ENCODE peak calls at places on chromosomes 5 and 9, in four cellular contexts. One of them, this sample, is unnamed.

GRCh38 chr9:114380988-114381387 is 6.8 kb downstream of the AKNA start:
- DNase-seq in IMR-90: no peak
- DNase-seq in body of pancreas: no peak
- DNase-seq in vagina: no peak
- DNase-seq in this sample: no peak

GRCh38 chr9:6711403-6711802 is 46.4 kb upstream of the KDM4C start:
- DNase-seq in IMR-90: peak; percentile 67
- DNase-seq in vagina: no peak
- DNase-seq in body of pancreas: no peak
- DNase-seq in this sample: no peak

GRCh38 chr9:2681981-2682380 is 35.3 kb upstream of the KCNV2 start:
- DNase-seq in body of pancreas: no peak
- DNase-seq in IMR-90: no peak
- DNase-seq in vagina: no peak
- DNase-seq in this sample: no peak

GRCh38 chr9:121768416-121769015 is 117.1 kb downstream of the DAB2IP start:
- DNase-seq in body of pancreas: peak; percentile 3
- DNase-seq in vagina: no peak
- DNase-seq in IMR-90: no peak
- DNase-seq in this sample: no peak

GRCh38 chr5:39423331-39423751 is 1.4 kb downstream of the DAB2 start:
- DNase-seq in body of pancreas: no peak
- DNase-seq in IMR-90: no peak
- DNase-seq in vagina: no peak
- DNase-seq in this sample: no peak

GRCh38 chr5:14741721-14742426 is 77.4 kb downstream of the OTULIN start:
- DNase-seq in vagina: no peak
- DNase-seq in body of pancreas: no peak
- DNase-seq in IMR-90: no peak
- DNase-seq in this sample: no peak

GRCh38 chr5:94017579-94017978 is 276.2 kb upstream of the POU5F2 start:
- DNase-seq in vagina: no peak
- DNase-seq in IMR-90: peak; percentile 52
- DNase-seq in body of pancreas: no peak
- DNase-seq in this sample: no peak

GRCh38 chr9:3337515-3337914 is 188.3 kb downstream of the RFX3 start:
- DNase-seq in body of pancreas: no peak
- DNase-seq in IMR-90: peak; percentile 79
- DNase-seq in vagina: no peak
- DNase-seq in this sample: peak; percentile 50

GRCh38 chr5:10485142-10485795 is 43.6 kb downstream of the ROPN1L start:
- DNase-seq in vagina: no peak
- DNase-seq in IMR-90: peak; percentile 96
- DNase-seq in body of pancreas: no peak
- DNase-seq in this sample: peak; percentile 97

GRCh38 chr9:91408475-91408874 is 15.2 kb downstream of the NFIL3 start:
- DNase-seq in body of pancreas: no peak
- DNase-seq in IMR-90: peak; percentile 74
- DNase-seq in vagina: no peak
- DNase-seq in this sample: no peak

GRCh38 chr9:37972346-37972745 is 68.4 kb upstream of the SLC25A51 start:
- DNase-seq in body of pancreas: peak; percentile 46
- DNase-seq in IMR-90: peak; percentile 53
- DNase-seq in vagina: no peak
- DNase-seq in this sample: no peak

GRCh38 chr5:134590992-134591659 is 41.5 kb downstream of the SAR1B start:
- DNase-seq in vagina: no peak
- DNase-seq in body of pancreas: no peak
- DNase-seq in IMR-90: no peak
- DNase-seq in this sample: no peak

GRCh38 chr9:8679405-8679951 is 879.9 kb upstream of the DMAC1 start:
- DNase-seq in body of pancreas: no peak
- DNase-seq in vagina: no peak
- DNase-seq in IMR-90: no peak
- DNase-seq in this sample: no peak

GRCh38 chr5:127867006-127867788 is 164.0 kb downstream of the CCDC192 start:
- DNase-seq in vagina: no peak
- DNase-seq in IMR-90: no peak
- DNase-seq in body of pancreas: no peak
- DNase-seq in this sample: no peak

GRCh38 chr5:39691993-39692392 is 267.2 kb upstream of the DAB2 start:
- DNase-seq in body of pancreas: no peak
- DNase-seq in IMR-90: no peak
- DNase-seq in vagina: no peak
- DNase-seq in this sample: no peak

GRCh38 chr5:8685704-8686103 is 816.8 kb downstream of the MTRR start:
- DNase-seq in body of pancreas: no peak
- DNase-seq in IMR-90: no peak
- DNase-seq in vagina: no peak
- DNase-seq in this sample: no peak

GRCh38 chr9:136611606-136612005 is 51.1 kb upstream of the EGFL7 start:
- DNase-seq in IMR-90: no peak
- DNase-seq in vagina: no peak
- DNase-seq in body of pancreas: no peak
- DNase-seq in this sample: no peak

GRCh38 chr9:6506571-6506970 is 93.6 kb downstream of the UHRF2 start:
- DNase-seq in body of pancreas: no peak
- DNase-seq in IMR-90: peak; percentile 48
- DNase-seq in vagina: no peak
- DNase-seq in this sample: no peak

GRCh38 chr5:78360674-78361225 is 333 bp downstream of the SCAMP1 start:
- DNase-seq in body of pancreas: peak; percentile 70
- DNase-seq in IMR-90: no peak
- DNase-seq in vagina: no peak
- DNase-seq in this sample: peak; percentile 51

GRCh38 chr9:135503371-135504261 is 3.1 kb downstream of the MRPS2 start:
- DNase-seq in body of pancreas: no peak
- DNase-seq in IMR-90: no peak
- DNase-seq in vagina: no peak
- DNase-seq in this sample: no peak

GRCh38 chr9:114518599-114519022 is 13.3 kb upstream of the WHRN start:
- DNase-seq in body of pancreas: no peak
- DNase-seq in IMR-90: no peak
- DNase-seq in vagina: no peak
- DNase-seq in this sample: no peak

GRCh38 chr9:89663264-89663970 is 58.6 kb downstream of the GADD45G start:
- DNase-seq in body of pancreas: no peak
- DNase-seq in vagina: no peak
- DNase-seq in IMR-90: no peak
- DNase-seq in this sample: no peak

GRCh38 chr5:81606150-81606549 is 144.7 kb downstream of the SSBP2 start:
- DNase-seq in body of pancreas: no peak
- DNase-seq in vagina: no peak
- DNase-seq in IMR-90: no peak
- DNase-seq in this sample: no peak

GRCh38 chr9:114224247-114224610 is 68.9 kb downstream of the COL27A1 start:
- DNase-seq in vagina: no peak
- DNase-seq in IMR-90: peak; percentile 72
- DNase-seq in body of pancreas: no peak
- DNase-seq in this sample: no peak

GRCh38 chr5:158485604-158486081 is 614.1 kb downstream of the EBF1 start:
- DNase-seq in IMR-90: no peak
- DNase-seq in vagina: no peak
- DNase-seq in body of pancreas: no peak
- DNase-seq in this sample: peak; percentile 45

GRCh38 chr5:39624268-39624886 is 199.6 kb upstream of the DAB2 start:
- DNase-seq in body of pancreas: peak; percentile 71
- DNase-seq in IMR-90: peak; percentile 8
- DNase-seq in vagina: no peak
- DNase-seq in this sample: no peak

GRCh38 chr5:56451742-56452141 is 218.6 kb upstream of the ANKRD55 start:
- DNase-seq in vagina: no peak
- DNase-seq in body of pancreas: no peak
- DNase-seq in IMR-90: no peak
- DNase-seq in this sample: no peak

DNA sequence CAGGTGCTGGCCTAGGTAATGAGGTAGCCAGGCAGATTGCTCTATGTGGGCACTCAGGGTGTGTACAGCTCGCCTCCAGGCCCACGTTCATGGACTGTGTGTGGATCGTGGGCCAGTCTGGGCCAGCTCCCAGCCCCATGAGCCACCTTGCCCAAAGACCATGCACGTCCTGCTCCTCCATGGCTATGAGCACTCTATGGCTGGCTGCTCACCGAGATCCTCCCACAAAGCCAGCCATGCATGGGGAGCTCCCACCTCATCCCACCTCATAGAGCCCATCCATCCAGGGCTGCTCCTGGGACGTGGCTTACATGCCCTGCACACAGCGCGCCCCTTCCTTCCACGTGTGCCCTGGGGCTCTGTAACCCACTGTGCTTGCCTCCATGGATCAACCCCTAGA is 262.5 kb upstream of the IRX1 start:
- DNase-seq in body of pancreas: no peak
- DNase-seq in vagina: no peak
- DNase-seq in IMR-90: no peak
- DNase-seq in this sample: no peak
- H3K9me3 ChIP-seq in body of pancreas: no peaks in the 10 kb centered on the region
- H3K9me3 ChIP-seq in vagina: no peaks in the 10 kb centered on the region
- H3K9me3 ChIP-seq in IMR-90: peaks cover 37% of the 10 kb centered on the region
- H3K9me3 ChIP-seq in this sample: no peaks in the 10 kb centered on the region

GRCh38 chr9:34546834-34547827 is 24.3 kb upstream of the ENHO start:
- DNase-seq in vagina: no peak
- DNase-seq in IMR-90: peak; percentile 70
- DNase-seq in body of pancreas: peak; percentile 65
- DNase-seq in this sample: peak; percentile 86

GRCh38 chr9:34550016-34550680 is 27.4 kb upstream of the ENHO start:
- DNase-seq in IMR-90: no peak
- DNase-seq in vagina: no peak
- DNase-seq in body of pancreas: no peak
- DNase-seq in this sample: no peak

GRCh38 chr9:34546102-34546833 is 23.5 kb upstream of the ENHO start:
- DNase-seq in IMR-90: no peak
- DNase-seq in vagina: no peak
- DNase-seq in body of pancreas: no peak
- DNase-seq in this sample: no peak

GRCh38 chr9:34549407-34549732 is 26.6 kb upstream of the ENHO start:
- DNase-seq in body of pancreas: no peak
- DNase-seq in vagina: no peak
- DNase-seq in IMR-90: no peak
- DNase-seq in this sample: no peak

GRCh38 chr9:34547960-34548603 is 25.3 kb upstream of the ENHO start:
- DNase-seq in body of pancreas: peak; percentile 91
- DNase-seq in vagina: no peak
- DNase-seq in IMR-90: peak; percentile 51
- DNase-seq in this sample: peak; percentile 93
- TF ChIP-seq CTCF in body of pancreas: peak; percentile 91
- TF ChIP-seq CTCF in vagina: peak; percentile 68
- TF ChIP-seq CTCF in IMR-90: peak; percentile 95
- TF ChIP-seq CTCF in this sample: peak; percentile 91

GRCh38 chr5:140791111-140791510 is 3.5 kb upstream of the PCDHA2 start:
- DNase-seq in vagina: no peak
- DNase-seq in IMR-90: no peak
- DNase-seq in body of pancreas: no peak
- DNase-seq in this sample: no peak

GRCh38 chr5:140780512-140780911 is 5.4 kb upstream of the PCDHA1 start:
- DNase-seq in body of pancreas: no peak
- DNase-seq in vagina: no peak
- DNase-seq in IMR-90: no peak
- DNase-seq in this sample: no peak

GRCh38 chr5:140785905-140786686 is at the start of gene PCDHA1:
- DNase-seq in IMR-90: no peak
- DNase-seq in vagina: no peak
- DNase-seq in body of pancreas: no peak
- DNase-seq in this sample: peak; percentile 32
- H3K9me3 ChIP-seq in IMR-90: peaks cover 35% of the 10 kb centered on the region
- H3K9me3 ChIP-seq in vagina: peaks cover 15% of the 10 kb centered on the region
- H3K9me3 ChIP-seq in body of pancreas: peaks cover 57% of the 10 kb centered on the region
- H3K9me3 ChIP-seq in this sample: no peaks in the 10 kb centered on the region

DNA sequence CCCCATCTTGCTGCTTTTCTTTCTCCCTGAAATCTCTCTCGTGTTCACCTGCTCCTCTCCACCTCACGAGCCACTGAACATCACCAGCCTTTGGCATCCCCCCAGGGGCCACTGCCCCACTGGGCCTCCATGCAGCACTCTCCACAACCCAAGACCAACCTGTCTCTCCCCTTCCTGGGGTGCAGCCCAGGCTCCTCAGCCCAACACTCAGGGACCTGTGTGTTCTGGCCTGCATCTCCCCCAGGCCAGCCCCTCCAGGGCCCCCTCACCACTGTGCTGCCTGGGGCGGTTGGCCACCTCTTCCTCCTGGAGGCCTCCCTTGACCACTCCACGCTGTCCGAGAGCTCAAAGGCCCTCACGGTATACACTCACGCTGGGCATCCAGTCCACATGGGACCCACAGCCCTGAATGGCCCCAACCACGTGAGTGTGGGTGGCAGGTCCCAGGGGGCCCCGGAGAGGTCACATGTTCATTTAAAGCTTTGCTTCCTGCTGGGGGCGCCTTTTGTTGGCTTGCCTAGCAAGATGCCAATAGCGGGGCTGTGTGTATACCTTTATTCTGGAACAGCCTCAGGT is 453 bp upstream of the DOK3 start:
- DNase-seq in vagina: no peak
- DNase-seq in body of pancreas: no peak
- DNase-seq in IMR-90: no peak
- DNase-seq in this sample: peak; percentile 30
- TF ChIP-seq CTCF in vagina: no peak
- TF ChIP-seq CTCF in body of pancreas: no peak
- TF ChIP-seq CTCF in IMR-90: no peak
- TF ChIP-seq CTCF in this sample: no peak

GRCh38 chr9:61673664-61674381 is 484.0 kb downstream of the SPATA31A7 start:
- DNase-seq in vagina: peak; percentile 40
- DNase-seq in IMR-90: no peak
- DNase-seq in body of pancreas: no peak
- DNase-seq in this sample: no peak
- H3K9me3 ChIP-seq in vagina: no peaks in the 10 kb centered on the region
- H3K9me3 ChIP-seq in IMR-90: peaks cover 28% of the 10 kb centered on the region
- H3K9me3 ChIP-seq in body of pancreas: no peaks in the 10 kb centered on the region
- H3K9me3 ChIP-seq in this sample: no peaks in the 10 kb centered on the region

This sample was measured in BE2C.